ENCODE peak calls at places on chromosome 9, in seven cellular contexts. Y is tibial artery, J is fibroblast of pulmonary artery, E is upper lobe of left lung, F is psoas muscle, T is fibroblast of mammary gland, P is Peyer's patch. U is an unnamed sample.

GRCh38 chr9:109886617-109887016 is 106.6 kb downstream of the PALM2AKAP2 start:
- DNase-seq in F (no peak), E (no peak), J (no peak), P (no peak), Y (no peak), T (peak), U (no peak)

GRCh38 chr9:131447148-131447547 is 53.3 kb downstream of the PRRC2B start:
- DNase-seq in T (peak), E (no peak), J (no peak), P (peak), F (no peak), Y (no peak), U (no peak)

GRCh38 chr9:124780060-124780756 is 3.3 kb downstream of the OLFML2A start:
- DNase-seq in Y (peak), T (peak), E (no peak), P (peak), F (peak), J (no peak), U (no peak)

GRCh38 chr9:2341956-2342355 is 279.6 kb upstream of the VLDLR start:
- DNase-seq in F (no peak), E (no peak), P (no peak), Y (no peak), J (no peak), T (no peak), U (no peak)

GRCh38 chr9:132026932-132027585 is 52.6 kb downstream of the MED27 start:
- DNase-seq in T (no peak), P (no peak), J (peak), F (no peak), Y (no peak), E (no peak), U (peak)

GRCh38 chr9:211036-211435 is 3.6 kb upstream of the DOCK8 start:
- DNase-seq in J (no peak), Y (no peak), E (no peak), T (no peak), P (no peak), F (no peak), U (no peak)

GRCh38 chr9:93531374-93531773 is 45.0 kb upstream of the PHF2 start:
- DNase-seq in P (no peak), J (no peak), E (no peak), Y (no peak), T (peak), F (no peak), U (no peak)

GRCh38 chr9:127049044-127049443 is 73.4 kb downstream of the ANGPTL2 start:
- DNase-seq in J (peak), P (peak), Y (peak), F (no peak), T (peak), E (no peak), U (peak)

GRCh38 chr9:37379835-37380234 is 42.7 kb upstream of the GRHPR start:
- DNase-seq in Y (no peak), T (no peak), J (no peak), P (no peak), E (no peak), F (no peak), U (no peak)

GRCh38 chr9:72871685-72872084 is 81.2 kb downstream of the ALDH1A1 start:
- DNase-seq in J (peak), T (peak), E (no peak), P (no peak), Y (no peak), F (no peak), U (peak)

GRCh38 chr9:76451234-76451633 is 7.7 kb upstream of the GCNT1 start:
- DNase-seq in Y (no peak), E (no peak), J (peak), T (peak), P (no peak), F (no peak), U (peak)

GRCh38 chr9:127267793-127268507 is 3.4 kb downstream of the GARNL3 start:
- DNase-seq in P (no peak), T (no peak), J (no peak), E (no peak), F (no peak), Y (no peak), U (no peak)

GRCh38 chr9:89408628-89409101 is 89.2 kb downstream of the SEMA4D start:
- DNase-seq in E (no peak), F (no peak), J (no peak), Y (no peak), P (peak), T (no peak), U (no peak)

DNA sequence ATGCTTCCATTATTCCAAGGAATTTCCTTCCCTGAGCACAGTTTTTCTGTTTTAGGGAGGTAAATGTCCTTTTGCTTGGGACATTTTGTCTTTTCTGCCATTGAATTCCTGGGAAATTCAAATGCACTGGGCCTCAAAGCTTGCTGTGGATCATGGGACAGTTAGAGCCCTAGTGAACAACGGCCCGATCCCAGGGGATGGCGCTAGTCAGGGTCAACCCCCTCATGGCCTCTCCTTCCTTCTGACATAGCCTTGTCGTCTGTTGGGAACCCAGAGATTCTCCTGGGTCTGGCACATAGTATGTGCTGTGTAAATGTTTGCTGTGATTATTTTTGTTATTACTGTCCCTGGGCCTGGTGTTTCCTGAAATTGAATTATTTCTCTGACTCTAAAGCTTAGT is 30.7 kb upstream of the COL15A1 start:
- DNase-seq in Y (no peak), F (peak), P (no peak), E (no peak), J (no peak), T (no peak), U (no peak)
- H3K4me3 ChIP-seq in Y (no peak), F (no peak), P (no peak), E (no peak), J (no peak), T (no peak), U (no peak)

GRCh38 chr9:133375724-133376654 is at the start of the genes STKLD1 and SURF4:
- DNase-seq in Y (peak), J (peak), T (peak), P (peak), F (peak), E (peak), U (peak)
- TF ChIP-seq CTCF in Y (peak), J (no peak), T (no peak), P (no peak), F (no peak), E (peak), U (no peak)

DNA sequence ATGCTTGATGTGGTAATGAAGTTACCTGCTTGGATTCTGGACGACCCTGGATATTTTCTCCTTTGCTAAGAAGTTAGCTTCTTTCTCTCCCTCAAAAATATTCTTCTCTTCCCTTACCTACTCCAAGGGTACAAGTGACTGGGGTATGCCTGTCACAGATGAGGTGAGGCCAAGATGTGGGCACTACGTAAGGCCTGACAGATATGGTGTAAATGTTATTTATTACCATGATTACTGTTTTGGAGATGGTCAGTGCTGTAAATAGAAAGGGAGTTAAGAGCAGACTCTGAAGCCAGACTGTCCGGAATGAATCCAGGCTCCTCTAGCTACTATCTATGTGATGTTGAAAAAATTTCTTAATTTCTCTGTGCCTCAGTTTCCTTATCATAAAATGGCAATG is 1.1 kb upstream of the KIAA1958 start:
- DNase-seq in F (no peak), P (no peak), J (no peak), Y (no peak), E (no peak), T (no peak), U (no peak)
- H3K4me3 ChIP-seq in F (peak), P (peak), J (no peak), Y (no peak), E (peak), T (no peak), U (no peak)

GRCh38 chr9:35814106-35814840 is 569 bp downstream of the HINT2 start:
- DNase-seq in E (no peak), J (peak), F (peak), P (peak), Y (peak), T (peak), U (peak)
- TF ChIP-seq CTCF in E (peak), J (peak), F (peak), P (no peak), Y (no peak), T (peak), U (peak)

GRCh38 chr9:107285292-107285691 is 2.2 kb downstream of the RAD23B start:
- DNase-seq in E (no peak), F (no peak), T (no peak), P (no peak), J (no peak), Y (no peak), U (no peak)
- H3K4me3 ChIP-seq in E (peak), F (peak), T (peak), P (peak), J (peak), Y (peak), U (peak)